ENCODE peak calls at places on chromosomes 13 and 19, in six cellular contexts. R, A, C, S, O and X are unnamed samples. For H3K9me3, the result is how much of the 10 kb centered on the place peaks cover.

GRCh38 chr13:106610511-106610910 is 42.6 kb upstream of the ARGLU1 start:
- DNase-seq in R (no peak), A (no peak), C (no peak), S (no peak), O (no peak), X (no peak)

GRCh38 chr13:90447735-90448103 is 899.8 kb upstream of the MIR17HG start:
- DNase-seq in R (no peak), A (no peak), C (no peak), S (no peak), O (no peak), X (no peak)

GRCh38 chr19:35228177-35228930 is at the start of gene FAM187B:
- DNase-seq in R (no peak), A (no peak), C (no peak), S (no peak), O (no peak), X (no peak)

GRCh38 chr19:19468424-19469050 is 46.8 kb downstream of the TSSK6 start:
- DNase-seq in R (no peak), A (no peak), C (no peak), S (no peak), O (no peak), X (no peak)

GRCh38 chr13:29571876-29572570 is 23.5 kb downstream of the SLC7A1 start:
- DNase-seq in R (no peak), A (no peak), C (no peak), S (no peak), O (no peak), X (no peak)

GRCh38 chr13:51000576-51001260 is 91.1 kb downstream of the RNASEH2B start:
- DNase-seq in R (peak), A (peak), C (no peak), S (no peak), O (no peak), X (no peak)

GRCh38 chr19:16206046-16206605 is 8.4 kb downstream of the AP1M1 start:
- DNase-seq in R (peak), A (no peak), C (no peak), S (no peak), O (no peak), X (no peak)

GRCh38 chr13:76685938-76686337 is 200.3 kb downstream of the KCTD12 start:
- DNase-seq in R (no peak), A (no peak), C (no peak), S (no peak), O (no peak), X (no peak)

GRCh38 chr13:27680465-27680864 is 58.8 kb downstream of the POLR1D start:
- DNase-seq in R (no peak), A (no peak), C (no peak), S (no peak), O (no peak), X (no peak)

GRCh38 chr13:28505543-28506135 is 10.7 kb upstream of the FLT1 start:
- DNase-seq in R (no peak), A (no peak), C (no peak), S (no peak), O (no peak), X (no peak)

GRCh38 chr13:57123660-57124059 is 17.1 kb upstream of the PRR20A start:
- DNase-seq in R (no peak), A (no peak), C (no peak), S (peak), O (no peak), X (no peak)

GRCh38 chr13:18961383-18962117 is 220.1 kb downstream of the TUBA3C start:
- DNase-seq in R (no peak), A (no peak), C (no peak), S (no peak), O (no peak), X (no peak)

GRCh38 chr13:18964942-18965341 is 216.7 kb downstream of the TUBA3C start:
- DNase-seq in R (no peak), A (no peak), C (no peak), S (peak), O (no peak), X (no peak)

GRCh38 chr13:18962168-18962734 is 219.4 kb downstream of the TUBA3C start:
- DNase-seq in R (no peak), A (no peak), C (no peak), S (no peak), O (no peak), X (no peak)

GRCh38 chr13:18960637-18961227 is 220.9 kb downstream of the TUBA3C start:
- DNase-seq in R (no peak), A (no peak), C (no peak), S (no peak), O (no peak), X (no peak)

GRCh38 chr13:18965347-18965855 is 216.2 kb downstream of the TUBA3C start:
- DNase-seq in R (no peak), A (no peak), C (no peak), S (no peak), O (no peak), X (no peak)
- H3K9me3 ChIP-seq in R (under half), A (under half), C (under half), S (under half), O (under half), X (under half)

GRCh38 chr19:5053661-5054060 is 84.7 kb downstream of the KDM4B start:
- DNase-seq in R (no peak), A (no peak), C (no peak), S (no peak), O (no peak), X (no peak)

GRCh38 chr19:5050905-5051304 is 82.0 kb downstream of the KDM4B start:
- DNase-seq in R (no peak), A (no peak), C (no peak), S (no peak), O (no peak), X (no peak)

GRCh38 chr19:5052945-5053485 is 84.1 kb downstream of the KDM4B start:
- DNase-seq in R (no peak), A (no peak), C (no peak), S (no peak), O (no peak), X (no peak)

GRCh38 chr19:5051619-5052018 is 82.7 kb downstream of the KDM4B start:
- DNase-seq in R (no peak), A (no peak), C (no peak), S (no peak), O (no peak), X (no peak)

DNA sequence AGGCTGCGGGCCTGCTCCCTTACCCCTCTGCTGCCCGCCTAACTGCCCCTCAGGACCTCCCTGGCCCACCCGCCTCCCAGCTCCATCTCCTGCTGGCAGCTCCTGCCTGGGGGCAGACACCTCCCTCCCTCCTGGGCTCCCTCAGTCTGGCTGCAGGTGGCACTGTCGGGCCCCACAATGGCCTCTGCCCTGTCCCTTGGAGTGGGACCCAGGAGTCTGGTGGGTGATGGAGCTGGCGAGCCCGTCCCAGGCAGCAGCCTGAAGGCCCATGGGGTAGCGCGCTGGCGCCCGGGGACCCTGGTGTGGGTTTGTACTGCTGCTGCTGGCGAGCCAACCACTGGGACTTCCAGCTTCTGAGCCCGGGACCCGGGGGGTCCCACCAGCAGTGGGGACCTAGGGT is 83.6 kb downstream of the KDM4B start:
- DNase-seq in R (no peak), A (no peak), C (no peak), S (no peak), O (no peak), X (no peak)
- TF ChIP-seq CTCF in R (no peak), A (no peak), C (no peak), S (no peak), O (no peak), X (no peak)

GRCh38 chr19:2477141-2477710 is 1.3 kb downstream of the GADD45B start:
- DNase-seq in R (no peak), A (peak), C (no peak), S (peak), O (peak), X (peak)

GRCh38 chr19:2476451-2477140 is 669 bp downstream of the GADD45B start:
- DNase-seq in R (peak), A (peak), C (peak), S (no peak), O (peak), X (peak)

GRCh38 chr19:2475018-2475701 is 767 bp upstream of the GADD45B start:
- DNase-seq in R (peak), A (peak), C (peak), S (peak), O (peak), X (peak)

GRCh38 chr19:2475702-2476450 is at the start of gene GADD45B:
- DNase-seq in R (peak), A (peak), C (peak), S (peak), O (peak), X (peak)

GRCh38 chr19:2474232-2475017 is 1.5 kb upstream of the GADD45B start:
- DNase-seq in R (peak), A (peak), C (peak), S (peak), O (peak), X (peak)
- TF ChIP-seq POLR2A in R (no peak), A (no peak), C (no peak), S (peak), O (no peak), X (peak)

GRCh38 chr19:51965583-51965982 is 21.1 kb downstream of the ZNF350 start:
- DNase-seq in R (no peak), A (no peak), C (no peak), S (no peak), O (no peak), X (no peak)
- H3K9me3 ChIP-seq in R (half or more), A (half or more), C (under half), S (under half), O (half or more), X (under half)

GRCh38 chr19:36973021-36973843 is 57.1 kb downstream of the ZNF568 start:
- DNase-seq in R (peak), A (peak), C (peak), S (peak), O (peak), X (peak)
- TF ChIP-seq CTCF in R (peak), A (peak), C (peak), S (peak), O (no peak), X (peak)

DNA sequence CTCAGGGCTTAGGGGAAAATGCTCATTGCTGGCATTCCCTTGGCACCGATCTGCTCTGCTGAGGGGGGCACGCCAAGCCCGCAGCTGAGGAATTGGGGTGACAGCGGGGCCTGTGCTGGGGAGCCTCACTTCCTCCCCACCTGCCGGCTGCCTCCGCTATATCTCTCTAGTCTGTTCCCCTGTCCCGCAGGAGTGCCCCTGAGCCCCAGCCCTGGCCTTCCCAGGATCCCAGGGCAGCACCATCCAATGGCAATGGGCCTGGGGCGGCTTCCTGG is 9.5 kb downstream of the STXBP2 start:
- DNase-seq in R (no peak), A (no peak), C (no peak), S (no peak), O (no peak), X (no peak)
- TF ChIP-seq POLR2A in R (no peak), A (no peak), C (no peak), S (no peak), O (no peak), X (no peak)

DNA sequence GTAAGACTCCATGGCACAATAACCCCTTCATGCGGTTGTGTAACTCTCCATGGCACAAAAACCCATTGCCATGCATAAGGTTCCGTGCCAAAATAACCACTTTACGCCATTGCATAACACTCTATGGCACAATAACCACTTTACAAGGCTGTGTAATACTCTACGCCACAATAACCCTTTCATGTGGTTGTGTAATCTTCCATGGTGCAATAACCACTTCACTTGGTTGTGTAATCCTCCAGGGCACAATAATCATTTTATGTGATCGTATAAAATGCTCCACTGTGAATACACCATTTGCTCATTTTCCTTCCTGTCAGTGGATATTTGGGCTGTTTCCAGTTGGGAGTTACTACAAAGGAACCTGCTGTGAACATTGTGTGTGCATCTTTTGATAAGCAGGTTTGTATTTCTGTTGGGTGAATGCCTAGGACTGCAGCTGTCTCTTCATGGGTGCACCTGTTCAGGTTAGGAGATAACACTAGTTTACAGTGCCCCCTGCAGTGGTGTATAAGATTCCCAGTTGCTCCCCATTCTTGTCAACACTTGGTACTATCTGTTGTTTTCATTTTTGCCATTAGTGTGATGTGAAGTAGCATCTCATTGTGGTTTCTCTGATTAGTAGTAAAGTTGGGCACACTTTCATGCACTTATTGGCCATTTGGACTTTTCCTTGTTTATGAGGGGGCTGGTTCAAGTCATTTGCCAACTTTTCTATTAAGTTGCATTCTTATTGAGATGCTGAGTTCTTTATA is 21.1 kb upstream of the ZSCAN18 start:
- DNase-seq in R (no peak), A (no peak), C (no peak), S (no peak), O (no peak), X (no peak)
- H3K9me3 ChIP-seq in R (half or more), A (half or more), C (under half), S (under half), O (half or more), X (under half)

GRCh38 chr19:33216198-33216830 is 9.3 kb downstream of the SLC7A10 start:
- DNase-seq in R (no peak), A (no peak), C (no peak), S (no peak), O (no peak), X (no peak)

GRCh38 chr19:33212024-33212772 is 13.5 kb downstream of the SLC7A10 start:
- DNase-seq in R (no peak), A (no peak), C (no peak), S (peak), O (no peak), X (no peak)

GRCh38 chr19:33212773-33213172 is 12.9 kb downstream of the SLC7A10 start:
- DNase-seq in R (no peak), A (no peak), C (no peak), S (peak), O (peak), X (no peak)

GRCh38 chr19:33215438-33216197 is 10.0 kb downstream of the SLC7A10 start:
- DNase-seq in R (no peak), A (no peak), C (no peak), S (peak), O (no peak), X (no peak)

DNA sequence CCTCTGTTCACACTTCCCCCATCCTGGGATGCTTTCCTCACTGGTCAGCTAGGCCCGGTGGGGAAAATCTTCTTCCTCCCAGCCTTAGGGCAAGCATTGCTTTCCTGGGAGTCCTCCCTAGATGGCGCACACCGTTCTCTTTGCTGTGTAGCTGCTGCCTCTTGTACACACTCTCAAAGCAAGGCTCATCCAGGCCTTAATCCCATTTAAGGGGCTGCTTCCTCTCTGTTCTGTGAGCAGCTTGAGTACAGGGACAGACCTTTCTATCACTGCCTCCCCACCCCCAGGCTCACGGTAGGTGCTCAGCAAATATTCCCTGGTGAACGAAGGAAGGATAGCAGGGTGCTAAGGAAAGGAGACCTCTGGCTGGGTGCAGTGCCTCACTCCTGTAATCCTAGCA is 11.0 kb downstream of the SLC7A10 start:
- DNase-seq in R (no peak), A (no peak), C (no peak), S (peak), O (no peak), X (no peak)
- TF ChIP-seq CTCF in R (no peak), A (no peak), C (no peak), S (no peak), O (no peak), X (no peak)

GRCh38 chr19:40605201-40605971 is 4.2 kb downstream of the LTBP4 start:
- DNase-seq in R (peak), A (peak), C (peak), S (peak), O (peak), X (peak)
- TF ChIP-seq POLR2A in R (no peak), A (peak), C (no peak), S (peak), O (no peak), X (peak)

GRCh38 chr19:58037927-58038687 is 4.3 kb downstream of the ZSCAN1 start:
- DNase-seq in R (no peak), A (no peak), C (no peak), S (no peak), O (no peak), X (no peak)

GRCh38 chr19:58042709-58043340 is 9.0 kb downstream of the ZSCAN1 start:
- DNase-seq in R (no peak), A (no peak), C (no peak), S (no peak), O (no peak), X (peak)

GRCh38 chr19:58038688-58039204 is 4.9 kb downstream of the ZSCAN1 start:
- DNase-seq in R (no peak), A (no peak), C (no peak), S (no peak), O (no peak), X (no peak)

GRCh38 chr19:58044391-58044790 is 10.6 kb downstream of the ZSCAN1 start:
- DNase-seq in R (no peak), A (no peak), C (no peak), S (no peak), O (no peak), X (no peak)

GRCh38 chr19:58040751-58041525 is 7.1 kb downstream of the ZSCAN1 start:
- DNase-seq in R (peak), A (no peak), C (no peak), S (no peak), O (no peak), X (no peak)
- H3K9me3 ChIP-seq in R (under half), A (under half), C (under half), S (under half), O (under half), X (under half)